ENCODE peak calls at places on chromosome 14, in ten cellular contexts. P is adrenal gland; B is PC-9; E is CD8-positive, alpha-beta T cell; N is A673; O is IMR-90; Q is Peyer's patch; X is cardiac muscle cell; J is A549; W is pancreas. F is an unnamed sample.

GRCh38 chr14:59333235-59333634 is 131.9 kb downstream of the GPR135 start:
- DNase-seq in E (no peak), O (no peak), W (no peak), J (no peak), B (no peak), X (no peak), N (no peak), Q (no peak), P (no peak), F (no peak)

GRCh38 chr14:65258391-65258790 is 154.1 kb upstream of the FUT8 start:
- DNase-seq in Q (no peak), W (no peak), J (peak; percentile 58), B (peak; percentile 55), P (no peak), N (no peak), O (peak; percentile 79), X (peak; percentile 88), E (no peak), F (no peak)

GRCh38 chr14:53458368-53458814 is 305.3 kb upstream of the DDHD1 start:
- DNase-seq in X (peak; percentile 55), E (no peak), W (no peak), B (peak; percentile 54), J (peak; percentile 72), P (no peak), N (no peak), Q (no peak), O (peak; percentile 77), F (no peak)

GRCh38 chr14:71220462-71220861 is 313.2 kb downstream of the PCNX1 start:
- DNase-seq in N (no peak), J (no peak), E (no peak), B (no peak), X (no peak), P (no peak), O (no peak), Q (no peak), W (no peak), F (no peak)

GRCh38 chr14:68622856-68623255 is 170.0 kb downstream of the ZFP36L1 start:
- DNase-seq in X (no peak), W (no peak), Q (no peak), P (peak; percentile 29), N (no peak), B (no peak), J (no peak), O (no peak), E (no peak), F (no peak)

GRCh38 chr14:72476657-72477499 is 417.0 kb downstream of the DPF3 start:
- DNase-seq in P (no peak), J (peak; percentile 1), B (no peak), O (peak; percentile 53), X (no peak), W (no peak), Q (peak; percentile 64), N (peak; percentile 80), E (peak; percentile 2), F (no peak)

GRCh38 chr14:97010491-97011160 is 213.4 kb downstream of the VRK1 start:
- DNase-seq in W (no peak), N (peak; percentile 12), J (no peak), P (no peak), Q (no peak), B (no peak), E (no peak), O (no peak), X (no peak), F (no peak)

GRCh38 chr14:79587194-79587593 is 624.1 kb downstream of the DIO2 start:
- DNase-seq in N (peak; percentile 95), X (peak; percentile 74), J (no peak), O (no peak), Q (no peak), W (no peak), B (no peak), P (no peak), E (no peak), F (no peak)

DNA sequence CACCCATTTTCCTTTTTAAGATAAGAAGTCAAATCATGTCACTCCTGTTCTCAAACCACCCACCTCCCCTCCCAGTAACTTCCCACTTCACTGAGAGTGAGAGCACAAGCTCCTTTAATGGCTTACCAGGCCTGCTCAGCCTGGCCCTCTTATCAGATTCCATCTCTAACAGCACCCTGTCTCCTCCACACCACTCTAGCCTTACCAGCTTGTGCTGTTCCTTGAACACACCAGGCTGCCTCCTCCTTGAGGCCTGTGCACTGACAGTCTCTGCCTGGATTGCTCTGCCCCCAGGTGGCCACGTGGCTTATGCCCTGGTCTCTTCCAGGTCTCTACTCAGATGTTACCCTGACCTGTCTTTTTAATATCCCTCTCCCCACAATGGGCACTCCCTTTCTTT is 40.1 kb upstream of the EVL start:
- DNase-seq in O (peak; percentile 55), X (peak; percentile 47), P (peak; percentile 59), W (no peak), J (peak; percentile 73), Q (peak; percentile 75), N (peak; percentile 23), E (no peak), B (peak; percentile 8), F (no peak)
- H3K27ac ChIP-seq in O (peak overlapping the region; percentile 28), X (peak overlapping the region; percentile 8), P (no peak overlapping the region), W (no peak overlapping the region), J (peak overlapping the region; percentile 67), Q (no peak overlapping the region), N (no peak overlapping the region), E (no peak overlapping the region), B (no peak overlapping the region), F (no peak overlapping the region)

GRCh38 chr14:95611293-95611880 is 74.8 kb upstream of the TCL1B start:
- DNase-seq in P (no peak), E (no peak), W (no peak), N (no peak), Q (no peak), O (no peak), J (no peak), X (no peak), B (no peak), F (no peak)
- TF ChIP-seq CTCF in P (no peak), E (no peak), W (no peak), N (no peak), Q (no peak), O (no peak), J (no peak), X (no peak), B (no peak), F (no peak)

GRCh38 chr14:89351958-89352404 is 65.1 kb downstream of the FOXN3 start:
- DNase-seq in O (no peak), N (no peak), J (no peak), E (no peak), Q (no peak), X (no peak), W (no peak), P (peak; percentile 45), B (no peak), F (peak; percentile 67)

GRCh38 chr14:89351364-89351957 is 65.6 kb downstream of the FOXN3 start:
- DNase-seq in W (peak; percentile 55), O (peak; percentile 42), J (peak; percentile 29), Q (no peak), E (no peak), X (peak; percentile 62), B (no peak), P (no peak), N (peak; percentile 63), F (peak; percentile 82)

GRCh38 chr14:89347885-89348284 is 69.1 kb downstream of the FOXN3 start:
- DNase-seq in N (no peak), O (no peak), P (no peak), X (no peak), J (no peak), W (no peak), Q (no peak), B (no peak), E (no peak), F (no peak)

GRCh38 chr14:89348726-89349125 is 68.3 kb downstream of the FOXN3 start:
- DNase-seq in Q (no peak), B (no peak), P (no peak), X (no peak), W (no peak), E (no peak), J (no peak), N (no peak), O (no peak), F (no peak)

DNA sequence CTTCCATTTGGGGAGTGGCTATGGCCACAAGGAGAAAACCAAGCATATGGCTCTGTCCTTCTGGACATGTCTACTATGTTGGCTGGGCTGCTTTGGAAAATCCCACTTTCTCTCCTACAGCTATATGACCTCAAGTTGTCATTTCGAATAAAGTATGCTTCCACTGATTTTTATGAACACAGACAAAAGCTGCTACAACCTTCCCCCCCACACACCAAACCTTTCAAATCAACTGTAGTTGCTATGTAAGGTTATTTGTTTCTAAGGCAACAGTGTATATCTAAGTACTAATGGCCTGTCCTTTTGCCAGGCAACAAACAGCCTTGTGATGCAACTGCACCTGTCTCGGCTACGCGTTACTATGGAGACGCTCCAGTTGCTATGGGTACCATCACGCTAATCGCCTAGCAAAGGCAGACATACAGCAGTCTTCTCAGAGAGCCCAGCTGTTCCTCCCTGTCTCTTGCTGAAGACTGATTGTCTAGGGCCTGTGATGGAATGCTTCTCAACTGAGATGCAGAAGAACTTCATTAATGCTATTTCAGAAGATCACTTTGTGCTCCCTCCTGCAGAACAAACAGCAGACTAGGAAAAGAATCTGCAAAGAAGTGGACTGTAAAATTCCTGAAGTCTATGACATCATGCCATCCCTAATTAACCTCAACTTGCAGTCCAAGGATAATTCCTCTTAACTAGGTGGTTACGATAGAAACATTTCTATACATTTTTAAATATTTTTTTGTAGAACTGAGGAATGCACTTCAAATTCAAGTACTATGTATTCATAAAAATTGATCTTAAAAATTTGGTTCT is 67.6 kb downstream of the FOXN3 start:
- DNase-seq in X (no peak), J (peak; percentile 35), N (no peak), Q (peak; percentile 77), O (no peak), P (peak; percentile 92), W (peak; percentile 60), B (no peak), E (no peak), F (peak; percentile 57)
- H3K27ac ChIP-seq in X (no peak overlapping the region), J (no peak overlapping the region), N (no peak overlapping the region), Q (peak overlapping the region; percentile 12), O (no peak overlapping the region), P (no peak overlapping the region), W (no peak overlapping the region), B (no peak overlapping the region), E (no peak overlapping the region), F (no peak overlapping the region)

GRCh38 chr14:22036541-22036940 is 362.9 kb upstream of the OR4E1 start:
- DNase-seq in N (peak; percentile 2), Q (no peak), E (no peak), W (no peak), B (no peak), O (no peak), J (no peak), P (no peak), X (no peak), F (no peak)

GRCh38 chr14:22044193-22044592 is 370.6 kb upstream of the OR4E1 start:
- DNase-seq in B (no peak), O (no peak), W (no peak), E (no peak), Q (no peak), J (no peak), P (no peak), X (no peak), N (no peak), F (no peak)

GRCh38 chr14:22040781-22041125 is 367.1 kb upstream of the OR4E1 start:
- DNase-seq in Q (no peak), W (no peak), E (no peak), J (no peak), N (no peak), O (no peak), X (no peak), P (no peak), B (no peak), F (no peak)

GRCh38 chr14:22046063-22046462 is 372.4 kb upstream of the OR4E1 start:
- DNase-seq in P (no peak), O (no peak), E (no peak), X (no peak), N (no peak), W (no peak), Q (no peak), B (no peak), J (no peak), F (no peak)

GRCh38 chr14:22039938-22040780 is 366.5 kb upstream of the OR4E1 start:
- DNase-seq in B (no peak), N (peak; percentile 49), X (peak; percentile 7), E (peak; percentile 1), W (no peak), Q (peak; percentile 48), O (no peak), P (no peak), J (peak; percentile 18), F (no peak)
- TF ChIP-seq CTCF in B (peak; percentile 59), N (peak; percentile 77), X (peak; percentile 46), E (peak; percentile 72), W (no peak), Q (peak; percentile 49), O (peak; percentile 33), P (peak; percentile 36), J (peak; percentile 41), F (no peak)

F was measured in ovary.